ENCODE peak calls at places on chromosomes 12 and 14, in ten cellular contexts. One of them, this sample, is unnamed.

GRCh38 chr14:103721334-103722120 is 5.9 kb downstream of the ZFYVE21 start:
- DNase-seq in Peyer's patch: no peak
- DNase-seq in H9: no peak
- DNase-seq in CD4-positive, alpha-beta memory T cell: no peak
- DNase-seq in vagina: no peak
- DNase-seq in fibroblast of lung: no peak
- DNase-seq in stomach: no peak
- DNase-seq in psoas muscle: no peak
- DNase-seq in CD8-positive, alpha-beta memory T cell: no peak
- DNase-seq in heart left ventricle: no peak
- DNase-seq in this sample: no peak

GRCh38 chr12:89756638-89757321 is 48.1 kb upstream of the ATP2B1 start:
- DNase-seq in fibroblast of lung: peak; percentile 100
- DNase-seq in stomach: no peak
- DNase-seq in heart left ventricle: no peak
- DNase-seq in Peyer's patch: no peak
- DNase-seq in H9: no peak
- DNase-seq in CD4-positive, alpha-beta memory T cell: peak; percentile 59
- DNase-seq in CD8-positive, alpha-beta memory T cell: peak; percentile 49
- DNase-seq in psoas muscle: no peak
- DNase-seq in vagina: no peak
- DNase-seq in this sample: peak; percentile 99

GRCh38 chr12:68336754-68337343 is 4.7 kb upstream of the MDM1 start:
- DNase-seq in H9: no peak
- DNase-seq in stomach: no peak
- DNase-seq in heart left ventricle: no peak
- DNase-seq in fibroblast of lung: no peak
- DNase-seq in psoas muscle: no peak
- DNase-seq in CD8-positive, alpha-beta memory T cell: no peak
- DNase-seq in Peyer's patch: no peak
- DNase-seq in vagina: no peak
- DNase-seq in CD4-positive, alpha-beta memory T cell: no peak
- DNase-seq in this sample: peak; percentile 34

GRCh38 chr12:51848843-51849735 is 571 bp upstream of the FIGNL2 start:
- DNase-seq in psoas muscle: no peak
- DNase-seq in vagina: no peak
- DNase-seq in heart left ventricle: no peak
- DNase-seq in Peyer's patch: no peak
- DNase-seq in fibroblast of lung: no peak
- DNase-seq in CD4-positive, alpha-beta memory T cell: no peak
- DNase-seq in stomach: no peak
- DNase-seq in CD8-positive, alpha-beta memory T cell: no peak
- DNase-seq in H9: peak; percentile 79
- DNase-seq in this sample: no peak

GRCh38 chr12:69154585-69155363 is 84.6 kb upstream of the CPSF6 start:
- DNase-seq in vagina: no peak
- DNase-seq in Peyer's patch: peak; percentile 75
- DNase-seq in psoas muscle: peak; percentile 73
- DNase-seq in heart left ventricle: peak; percentile 59
- DNase-seq in stomach: peak; percentile 80
- DNase-seq in CD8-positive, alpha-beta memory T cell: peak; percentile 59
- DNase-seq in H9: peak; percentile 73
- DNase-seq in fibroblast of lung: peak; percentile 70
- DNase-seq in CD4-positive, alpha-beta memory T cell: peak; percentile 70
- DNase-seq in this sample: no peak

GRCh38 chr12:47808049-47808448 is 11.7 kb downstream of the HDAC7 start:
- DNase-seq in vagina: no peak
- DNase-seq in Peyer's patch: peak; percentile 90
- DNase-seq in H9: no peak
- DNase-seq in CD4-positive, alpha-beta memory T cell: peak; percentile 70
- DNase-seq in fibroblast of lung: no peak
- DNase-seq in psoas muscle: peak; percentile 75
- DNase-seq in heart left ventricle: peak; percentile 73
- DNase-seq in CD8-positive, alpha-beta memory T cell: peak; percentile 70
- DNase-seq in stomach: no peak
- DNase-seq in this sample: no peak

GRCh38 chr14:103724116-103724515 is 8.5 kb downstream of the ZFYVE21 start:
- DNase-seq in stomach: peak; percentile 79
- DNase-seq in psoas muscle: peak; percentile 77
- DNase-seq in Peyer's patch: no peak
- DNase-seq in fibroblast of lung: peak; percentile 33
- DNase-seq in H9: no peak
- DNase-seq in CD8-positive, alpha-beta memory T cell: no peak
- DNase-seq in vagina: no peak
- DNase-seq in heart left ventricle: peak; percentile 72
- DNase-seq in CD4-positive, alpha-beta memory T cell: no peak
- DNase-seq in this sample: no peak

GRCh38 chr12:101925352-101925751 is 48.0 kb downstream of the DRAM1 start:
- DNase-seq in psoas muscle: peak; percentile 73
- DNase-seq in fibroblast of lung: peak; percentile 94
- DNase-seq in vagina: no peak
- DNase-seq in heart left ventricle: peak; percentile 69
- DNase-seq in CD8-positive, alpha-beta memory T cell: no peak
- DNase-seq in CD4-positive, alpha-beta memory T cell: no peak
- DNase-seq in H9: no peak
- DNase-seq in Peyer's patch: no peak
- DNase-seq in stomach: peak; percentile 39
- DNase-seq in this sample: peak; percentile 70

GRCh38 chr12:88243886-88244491 is 101.9 kb downstream of the TMTC3 start:
- DNase-seq in vagina: no peak
- DNase-seq in CD8-positive, alpha-beta memory T cell: no peak
- DNase-seq in fibroblast of lung: peak; percentile 25
- DNase-seq in H9: no peak
- DNase-seq in CD4-positive, alpha-beta memory T cell: no peak
- DNase-seq in stomach: no peak
- DNase-seq in psoas muscle: no peak
- DNase-seq in heart left ventricle: no peak
- DNase-seq in Peyer's patch: no peak
- DNase-seq in this sample: no peak

GRCh38 chr12:47067176-47067575 is 12.2 kb upstream of the PCED1B start:
- DNase-seq in psoas muscle: no peak
- DNase-seq in H9: no peak
- DNase-seq in fibroblast of lung: no peak
- DNase-seq in Peyer's patch: no peak
- DNase-seq in vagina: no peak
- DNase-seq in CD8-positive, alpha-beta memory T cell: no peak
- DNase-seq in CD4-positive, alpha-beta memory T cell: no peak
- DNase-seq in heart left ventricle: no peak
- DNase-seq in stomach: no peak
- DNase-seq in this sample: no peak

DNA sequence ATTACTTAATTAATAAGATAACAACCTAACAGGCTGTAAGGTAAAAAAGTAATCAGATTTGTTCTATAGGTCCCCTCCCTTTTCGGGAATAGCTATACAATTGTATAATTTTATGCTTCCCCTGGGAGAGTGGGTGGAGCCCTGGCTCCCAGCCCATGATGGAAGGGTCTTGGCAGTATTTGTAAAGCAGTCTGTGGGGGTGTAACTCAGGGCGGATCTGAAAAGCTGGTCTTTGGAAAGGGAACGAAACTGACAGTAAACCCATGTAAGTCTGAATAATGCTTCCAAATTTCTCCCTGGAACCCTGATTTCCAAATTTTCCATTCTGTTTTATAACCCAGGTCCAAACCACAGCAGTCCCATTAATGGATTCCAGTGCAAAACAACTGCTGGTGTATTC is 110.4 kb downstream of the DAD1 start:
- DNase-seq in CD4-positive, alpha-beta memory T cell: no peak
- DNase-seq in CD8-positive, alpha-beta memory T cell: no peak
- DNase-seq in Peyer's patch: no peak
- DNase-seq in psoas muscle: no peak
- DNase-seq in fibroblast of lung: peak; percentile 28
- DNase-seq in vagina: no peak
- DNase-seq in H9: no peak
- DNase-seq in heart left ventricle: peak; percentile 57
- DNase-seq in stomach: no peak
- DNase-seq in this sample: no peak
- H3K4me1 ChIP-seq in CD4-positive, alpha-beta memory T cell: no peaks in the 10 kb centered on the region
- H3K4me1 ChIP-seq in CD8-positive, alpha-beta memory T cell: no peaks in the 10 kb centered on the region
- H3K4me1 ChIP-seq in Peyer's patch: no peaks in the 10 kb centered on the region
- H3K4me1 ChIP-seq in psoas muscle: peaks cover 13% of the 10 kb centered on the region
- H3K4me1 ChIP-seq in fibroblast of lung: no peaks in the 10 kb centered on the region
- H3K4me1 ChIP-seq in vagina: peaks cover 56% of the 10 kb centered on the region
- H3K4me1 ChIP-seq in H9: peaks cover 8% of the 10 kb centered on the region
- H3K4me1 ChIP-seq in heart left ventricle: peaks cover 60% of the 10 kb centered on the region
- H3K4me1 ChIP-seq in stomach: peaks cover 4% of the 10 kb centered on the region
- H3K4me1 ChIP-seq in this sample: no peaks in the 10 kb centered on the region

GRCh38 chr12:109111775-109112491 is 4.5 kb upstream of the ACACB start:
- DNase-seq in vagina: no peak
- DNase-seq in Peyer's patch: peak; percentile 67
- DNase-seq in psoas muscle: peak; percentile 80
- DNase-seq in CD8-positive, alpha-beta memory T cell: peak; percentile 19
- DNase-seq in fibroblast of lung: peak; percentile 71
- DNase-seq in H9: peak; percentile 53
- DNase-seq in CD4-positive, alpha-beta memory T cell: peak; percentile 28
- DNase-seq in heart left ventricle: peak; percentile 68
- DNase-seq in stomach: peak; percentile 76
- DNase-seq in this sample: peak; percentile 52
- H3K4me1 ChIP-seq in vagina: peaks cover 58% of the 10 kb centered on the region
- H3K4me1 ChIP-seq in Peyer's patch: no peaks in the 10 kb centered on the region
- H3K4me1 ChIP-seq in psoas muscle: peaks cover 34% of the 10 kb centered on the region
- H3K4me1 ChIP-seq in CD8-positive, alpha-beta memory T cell: no peaks in the 10 kb centered on the region
- H3K4me1 ChIP-seq in fibroblast of lung: peaks cover 7% of the 10 kb centered on the region
- H3K4me1 ChIP-seq in H9: peaks cover 6% of the 10 kb centered on the region
- H3K4me1 ChIP-seq in CD4-positive, alpha-beta memory T cell: peaks cover 7% of the 10 kb centered on the region
- H3K4me1 ChIP-seq in heart left ventricle: peaks cover 57% of the 10 kb centered on the region
- H3K4me1 ChIP-seq in stomach: peaks cover 54% of the 10 kb centered on the region
- H3K4me1 ChIP-seq in this sample: no peaks in the 10 kb centered on the region

GRCh38 chr14:85533821-85534271 is 3.9 kb downstream of the FLRT2 start:
- DNase-seq in heart left ventricle: no peak
- DNase-seq in CD4-positive, alpha-beta memory T cell: no peak
- DNase-seq in stomach: no peak
- DNase-seq in vagina: no peak
- DNase-seq in CD8-positive, alpha-beta memory T cell: no peak
- DNase-seq in psoas muscle: peak; percentile 61
- DNase-seq in Peyer's patch: no peak
- DNase-seq in fibroblast of lung: peak; percentile 15
- DNase-seq in H9: peak; percentile 53
- DNase-seq in this sample: peak; percentile 30

GRCh38 chr14:85535916-85536834 is 6.2 kb downstream of the FLRT2 start:
- DNase-seq in H9: no peak
- DNase-seq in vagina: no peak
- DNase-seq in heart left ventricle: no peak
- DNase-seq in stomach: no peak
- DNase-seq in fibroblast of lung: peak; percentile 76
- DNase-seq in psoas muscle: no peak
- DNase-seq in CD8-positive, alpha-beta memory T cell: no peak
- DNase-seq in Peyer's patch: no peak
- DNase-seq in CD4-positive, alpha-beta memory T cell: no peak
- DNase-seq in this sample: peak; percentile 64

GRCh38 chr14:85534435-85534834 is 4.5 kb downstream of the FLRT2 start:
- DNase-seq in vagina: no peak
- DNase-seq in heart left ventricle: no peak
- DNase-seq in psoas muscle: peak; percentile 54
- DNase-seq in H9: peak; percentile 33
- DNase-seq in stomach: no peak
- DNase-seq in fibroblast of lung: peak; percentile 25
- DNase-seq in CD8-positive, alpha-beta memory T cell: no peak
- DNase-seq in Peyer's patch: no peak
- DNase-seq in CD4-positive, alpha-beta memory T cell: no peak
- DNase-seq in this sample: no peak

GRCh38 chr14:85534914-85535313 is 5.0 kb downstream of the FLRT2 start:
- DNase-seq in CD4-positive, alpha-beta memory T cell: no peak
- DNase-seq in Peyer's patch: no peak
- DNase-seq in CD8-positive, alpha-beta memory T cell: no peak
- DNase-seq in H9: no peak
- DNase-seq in psoas muscle: no peak
- DNase-seq in stomach: no peak
- DNase-seq in heart left ventricle: no peak
- DNase-seq in fibroblast of lung: peak; percentile 26
- DNase-seq in vagina: no peak
- DNase-seq in this sample: no peak

DNA sequence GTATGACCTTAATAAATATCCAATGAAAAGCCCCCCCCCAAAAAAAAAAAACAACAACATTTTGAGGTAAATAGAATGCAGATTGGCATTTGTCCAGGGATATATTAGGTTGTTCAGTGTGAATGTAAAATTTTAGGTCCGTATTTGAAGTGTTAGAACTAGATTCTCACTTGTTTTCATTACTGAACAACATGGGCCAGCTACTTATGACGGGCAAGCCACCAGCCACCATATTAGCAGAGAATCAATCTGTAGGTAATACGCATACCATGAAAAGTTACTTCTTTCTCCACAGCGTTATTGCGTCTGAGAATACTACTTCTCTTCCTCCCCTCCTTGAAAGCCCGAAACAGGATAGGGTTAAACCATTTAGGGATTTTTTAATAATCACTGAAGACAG is 5.4 kb downstream of the FLRT2 start:
- DNase-seq in CD8-positive, alpha-beta memory T cell: no peak
- DNase-seq in fibroblast of lung: no peak
- DNase-seq in vagina: no peak
- DNase-seq in psoas muscle: no peak
- DNase-seq in heart left ventricle: no peak
- DNase-seq in H9: no peak
- DNase-seq in Peyer's patch: no peak
- DNase-seq in CD4-positive, alpha-beta memory T cell: no peak
- DNase-seq in stomach: no peak
- DNase-seq in this sample: no peak
- H3K4me1 ChIP-seq in CD8-positive, alpha-beta memory T cell: no peaks in the 10 kb centered on the region
- H3K4me1 ChIP-seq in fibroblast of lung: peaks cover 3% of the 10 kb centered on the region
- H3K4me1 ChIP-seq in vagina: peaks cover 34% of the 10 kb centered on the region
- H3K4me1 ChIP-seq in psoas muscle: no peaks in the 10 kb centered on the region
- H3K4me1 ChIP-seq in heart left ventricle: peaks cover 21% of the 10 kb centered on the region
- H3K4me1 ChIP-seq in H9: peaks cover 7% of the 10 kb centered on the region
- H3K4me1 ChIP-seq in Peyer's patch: no peaks in the 10 kb centered on the region
- H3K4me1 ChIP-seq in CD4-positive, alpha-beta memory T cell: no peaks in the 10 kb centered on the region
- H3K4me1 ChIP-seq in stomach: peaks cover 22% of the 10 kb centered on the region
- H3K4me1 ChIP-seq in this sample: peaks cover 6% of the 10 kb centered on the region

DNA sequence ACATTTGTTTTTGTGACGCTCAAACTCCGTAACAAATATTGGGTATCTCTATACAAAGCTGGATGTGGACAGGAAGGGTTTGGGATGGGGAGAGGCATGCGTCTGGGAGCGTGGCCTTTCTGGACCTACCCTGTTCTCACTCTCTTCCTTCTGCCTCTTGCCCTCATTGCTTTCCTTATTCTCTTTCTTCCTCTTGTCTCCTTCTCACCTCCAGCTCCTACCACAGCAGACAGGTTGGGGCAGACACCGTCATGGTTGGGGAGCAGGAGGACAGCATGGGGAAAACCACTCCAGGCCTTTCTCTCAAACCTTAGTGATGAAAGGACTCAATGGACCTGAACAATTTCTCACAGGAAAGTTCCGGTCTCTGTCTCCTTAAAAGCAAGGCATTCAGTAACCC is 465.3 kb downstream of the RAD51B start:
- DNase-seq in CD4-positive, alpha-beta memory T cell: no peak
- DNase-seq in heart left ventricle: no peak
- DNase-seq in Peyer's patch: no peak
- DNase-seq in vagina: no peak
- DNase-seq in fibroblast of lung: no peak
- DNase-seq in psoas muscle: no peak
- DNase-seq in CD8-positive, alpha-beta memory T cell: no peak
- DNase-seq in H9: no peak
- DNase-seq in stomach: no peak
- DNase-seq in this sample: no peak
- H3K4me1 ChIP-seq in CD4-positive, alpha-beta memory T cell: peaks cover 74% of the 10 kb centered on the region
- H3K4me1 ChIP-seq in heart left ventricle: peaks cover 8% of the 10 kb centered on the region
- H3K4me1 ChIP-seq in Peyer's patch: peaks cover 14% of the 10 kb centered on the region
- H3K4me1 ChIP-seq in vagina: peaks cover 18% of the 10 kb centered on the region
- H3K4me1 ChIP-seq in fibroblast of lung: no peaks in the 10 kb centered on the region
- H3K4me1 ChIP-seq in psoas muscle: peaks cover under 1% of the 10 kb centered on the region
- H3K4me1 ChIP-seq in CD8-positive, alpha-beta memory T cell: peaks cover 67% of the 10 kb centered on the region
- H3K4me1 ChIP-seq in H9: no peaks in the 10 kb centered on the region
- H3K4me1 ChIP-seq in stomach: peaks cover 11% of the 10 kb centered on the region
- H3K4me1 ChIP-seq in this sample: peaks cover 9% of the 10 kb centered on the region